ENCODE peak calls at places on chromosomes 13 and 19, in six cellular contexts. L is H54; J is OCI-LY7; A is activated naive CD4-positive, alpha-beta T cell treated with Interleukin-2 at 50 U/mL for 16 hours; D is HTR-8/SVneo; T is neural crest cell. H is an unnamed sample.

GRCh38 chr13:50222569-50223332 is 207.5 kb downstream of the KCNRG start:
- DNase-seq in A (peak; percentile 39), L (no peak), T (no peak), J (no peak), D (no peak), H (peak; percentile 36)

GRCh38 chr13:57633950-57634828 is 2.6 kb downstream of the PCDH17 start:
- DNase-seq in T (peak; percentile 2), J (no peak), L (no peak), D (no peak), A (no peak), H (no peak)

GRCh38 chr19:858868-859843 is at the start of gene CFD:
- DNase-seq in J (no peak), T (no peak), L (no peak), D (no peak), A (no peak), H (no peak)

GRCh38 chr13:27524981-27525975 is 74.9 kb upstream of the MTIF3 start:
- DNase-seq in A (no peak), L (no peak), T (no peak), D (no peak), J (no peak), H (no peak)

GRCh38 chr13:35714588-35714987 is 238.1 kb upstream of the MAB21L1 start:
- DNase-seq in L (no peak), D (no peak), T (peak; percentile 59), A (no peak), J (no peak), H (no peak)

GRCh38 chr13:23384111-23384510 is 49.4 kb downstream of the SACS start:
- DNase-seq in T (no peak), D (no peak), L (no peak), J (no peak), A (peak; percentile 27), H (no peak)

GRCh38 chr13:45879666-45880065 is 28.1 kb upstream of the SIAH3 start:
- DNase-seq in D (no peak), L (no peak), T (no peak), A (no peak), J (peak; percentile 1), H (no peak)

GRCh38 chr19:10544753-10545251 is 1.1 kb downstream of the ATG4D start:
- DNase-seq in D (no peak), T (no peak), J (peak; percentile 30), A (peak; percentile 7), L (no peak), H (peak; percentile 31)

GRCh38 chr19:41521860-41522555 is 54.0 kb upstream of the CEACAM21 start:
- DNase-seq in J (no peak), L (no peak), D (no peak), A (peak; percentile 41), T (no peak), H (no peak)

GRCh38 chr13:76769238-76769859 is 116.9 kb downstream of the KCTD12 start:
- DNase-seq in T (no peak), L (no peak), D (no peak), A (no peak), J (no peak), H (no peak)

GRCh38 chr19:46787331-46788100 is 878 bp downstream of the SLC1A5 start:
- DNase-seq in D (peak; percentile 44), T (peak; percentile 52), A (peak; percentile 49), L (no peak), J (peak; percentile 56), H (peak; percentile 63)

GRCh38 chr19:31963741-31964140 is 381.7 kb upstream of the ZNF507 start:
- DNase-seq in D (no peak), T (no peak), A (no peak), L (no peak), J (no peak), H (no peak)

GRCh38 chr13:49443327-49443688 is 556 bp downstream of the CAB39L start:
- DNase-seq in A (no peak), T (no peak), L (no peak), J (peak; percentile 70), D (no peak), H (peak; percentile 10)

GRCh38 chr19:17337675-17338439 is 504 bp downstream of the GTPBP3 start:
- DNase-seq in A (peak; percentile 35), L (no peak), D (no peak), T (no peak), J (peak; percentile 74), H (peak; percentile 64)

GRCh38 chr19:31770220-31770619 is 421.0 kb upstream of the TSHZ3 start:
- DNase-seq in L (no peak), D (no peak), J (no peak), A (no peak), T (no peak), H (no peak)

GRCh38 chr13:99367106-99367616 is 60.0 kb upstream of the GPR183 start:
- DNase-seq in T (no peak), L (no peak), J (no peak), D (no peak), A (no peak), H (no peak)

GRCh38 chr19:45976180-45976579 is 2.5 kb upstream of the NOVA2 start:
- DNase-seq in T (no peak), L (no peak), J (no peak), D (no peak), A (no peak), H (no peak)

GRCh38 chr13:78604782-78605611 is 1.6 kb upstream of the POU4F1 start:
- DNase-seq in D (peak; percentile 10), A (no peak), J (peak; percentile 84), L (no peak), T (no peak), H (peak; percentile 26)

GRCh38 chr19:14441041-14441938 is 8.2 kb downstream of the PKN1 start:
- DNase-seq in T (no peak), L (no peak), J (no peak), A (no peak), D (no peak), H (no peak)

GRCh38 chr13:29703421-29703820 is 107.9 kb upstream of the SLC7A1 start:
- DNase-seq in L (no peak), T (no peak), J (no peak), D (no peak), A (no peak), H (no peak)